ENCODE peak calls at places on chromosome 22, in ten cellular contexts. A is A549, L is adrenal gland, U is transverse colon, I is esophagus squamous epithelium, C is HCT116, P is upper lobe of left lung, W is stomach, J is ovary, G is right lobe of liver. B is an unnamed sample.

GRCh38 chr22:31036671-31037550 is 44.2 kb upstream of the SMTN start:
- DNase-seq in W (no peak), P (no peak), G (no peak), L (no peak), A (no peak), J (peak), U (peak), C (no peak), I (no peak), B (peak)

GRCh38 chr22:25146311-25146710 is 53.3 kb upstream of the CRYBB3 start:
- DNase-seq in A (no peak), L (no peak), G (no peak), U (no peak), J (no peak), I (no peak), W (no peak), P (no peak), C (no peak), B (no peak)

GRCh38 chr22:43643362-43643761 is 168.7 kb downstream of the EFCAB6 start:
- DNase-seq in A (no peak), C (no peak), J (no peak), P (no peak), U (no peak), W (no peak), G (no peak), L (no peak), I (no peak), B (no peak)

GRCh38 chr22:48494256-48494967 is 1333.3 kb downstream of the BRD1 start:
- DNase-seq in J (peak), I (no peak), L (no peak), G (no peak), W (no peak), U (no peak), C (no peak), P (peak), A (no peak), B (no peak)

GRCh38 chr22:29842740-29843139 is 4.7 kb upstream of the ASCC2 start:
- DNase-seq in P (no peak), C (no peak), L (peak), I (no peak), W (no peak), U (no peak), J (no peak), A (peak), G (no peak), B (no peak)

GRCh38 chr22:21734540-21735197 is 925 bp downstream of the YPEL1 start:
- DNase-seq in G (no peak), P (no peak), I (no peak), C (no peak), L (no peak), W (no peak), A (no peak), U (no peak), J (no peak), B (peak)

GRCh38 chr22:45880732-45881523 is 96.0 kb downstream of the WNT7B start:
- DNase-seq in W (no peak), C (no peak), P (peak), G (peak), L (no peak), J (peak), I (no peak), U (no peak), A (no peak), B (no peak)

GRCh38 chr22:39136317-39136716 is 16.2 kb downstream of the CBX7 start:
- DNase-seq in W (no peak), U (no peak), L (no peak), I (no peak), A (no peak), P (no peak), C (no peak), G (no peak), J (no peak), B (no peak)

GRCh38 chr22:25752615-25753214 is 10.7 kb downstream of the MYO18B start:
- DNase-seq in L (no peak), I (no peak), P (peak), W (no peak), C (no peak), J (no peak), U (no peak), A (no peak), G (no peak), B (no peak)

GRCh38 chr22:26679003-26679629 is 21.7 kb downstream of the MIAT start:
- DNase-seq in L (peak), G (peak), W (peak), I (no peak), U (peak), C (peak), A (peak), P (no peak), J (peak), B (peak)

GRCh38 chr22:28019360-28019759 is 100.3 kb upstream of the PITPNB start:
- DNase-seq in A (no peak), U (peak), C (no peak), P (no peak), W (peak), J (peak), L (peak), I (no peak), G (no peak), B (peak)

GRCh38 chr22:28112548-28113043 is 193.5 kb upstream of the PITPNB start:
- DNase-seq in G (no peak), L (peak), P (no peak), J (no peak), U (no peak), W (no peak), A (no peak), I (no peak), C (peak), B (peak)

GRCh38 chr22:46083383-46084350 is 66.7 kb upstream of the PPARA start:
- DNase-seq in W (peak), J (peak), L (peak), U (peak), A (no peak), P (peak), G (peak), C (no peak), I (no peak), B (no peak)

GRCh38 chr22:43910178-43910695 is 13.4 kb upstream of the PNPLA3 start:
- DNase-seq in W (no peak), J (no peak), U (no peak), C (no peak), I (no peak), G (no peak), P (no peak), A (no peak), L (no peak), B (no peak)

GRCh38 chr22:45164217-45165123 is 745 bp downstream of the NUP50 start:
- DNase-seq in W (peak), C (no peak), U (peak), G (peak), L (peak), A (peak), J (peak), I (no peak), P (peak), B (peak)

GRCh38 chr22:46300491-46300890 is 3.8 kb downstream of the GTSE1 start:
- DNase-seq in A (no peak), I (no peak), C (no peak), J (no peak), W (no peak), U (no peak), G (no peak), P (no peak), L (no peak), B (no peak)

GRCh38 chr22:45014658-45015057 is 4.9 kb upstream of the PHF21B start:
- DNase-seq in I (no peak), U (no peak), A (no peak), P (no peak), C (no peak), W (no peak), L (no peak), G (no peak), J (no peak), B (no peak)

GRCh38 chr22:28477556-28477955 is 202.1 kb downstream of the TTC28 start:
- DNase-seq in J (no peak), W (no peak), L (no peak), P (no peak), A (no peak), U (no peak), I (no peak), C (no peak), G (no peak), B (no peak)

GRCh38 chr22:41488076-41488475 is 19.2 kb downstream of the ACO2 start:
- DNase-seq in U (no peak), G (no peak), L (no peak), P (no peak), A (no peak), I (no peak), W (no peak), J (no peak), C (no peak), B (no peak)

GRCh38 chr22:41487037-41487963 is 18.4 kb downstream of the ACO2 start:
- DNase-seq in W (no peak), A (no peak), P (no peak), U (no peak), J (no peak), G (no peak), L (no peak), C (no peak), I (no peak), B (no peak)

GRCh38 chr22:41488596-41489385 is 19.9 kb downstream of the ACO2 start:
- DNase-seq in A (no peak), G (no peak), W (no peak), C (no peak), U (no peak), P (no peak), L (no peak), J (no peak), I (no peak), B (no peak)

DNA sequence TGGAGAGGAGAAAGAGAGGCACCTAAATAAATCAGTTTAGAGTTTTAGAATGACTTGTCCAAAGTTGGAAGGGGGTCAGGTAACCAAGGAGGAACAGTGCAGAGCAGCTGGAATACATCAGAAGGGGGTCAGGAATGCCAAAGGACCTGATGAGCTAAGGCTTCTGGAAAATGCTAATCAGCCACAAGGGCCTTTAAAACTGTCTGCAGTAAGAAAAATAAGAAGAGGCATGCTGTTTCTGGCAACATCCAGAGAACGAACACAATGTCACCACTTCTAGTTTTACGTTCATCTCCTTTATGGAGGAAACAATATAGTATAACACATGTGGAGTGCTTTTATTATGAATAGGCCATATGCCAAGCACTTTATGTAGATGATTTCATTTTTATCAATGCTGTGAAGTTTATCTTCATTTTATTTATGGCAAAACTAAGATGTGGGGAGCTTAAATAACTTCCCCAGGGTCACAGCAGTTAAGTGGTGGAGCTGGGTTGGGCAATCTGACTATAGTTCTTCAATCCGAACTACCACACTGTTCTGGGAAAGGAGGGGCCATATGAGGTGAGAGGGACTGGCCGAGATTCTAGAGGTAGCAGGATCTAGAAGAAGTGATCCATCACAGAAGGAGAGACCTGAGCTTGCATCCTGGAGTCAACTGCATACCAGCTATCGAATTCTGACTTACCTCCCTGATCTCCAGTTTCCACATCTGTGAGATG is 22.6 kb downstream of the ACO2 start:
- DNase-seq in J (no peak), U (no peak), W (no peak), A (no peak), L (no peak), P (no peak), G (no peak), C (no peak), I (no peak), B (no peak)
- TF ChIP-seq POLR2A in J (no peak), U (no peak), W (no peak), A (no peak), L (no peak), P (no peak), G (no peak), C (no peak), I (no peak), B (no peak)

GRCh38 chr22:33728847-33729246 is 191.4 kb downstream of the LARGE1 start:
- DNase-seq in U (no peak), L (no peak), P (no peak), C (no peak), I (no peak), A (no peak), G (no peak), W (no peak), J (no peak), B (no peak)
- TF ChIP-seq POLR2A in U (no peak), L (no peak), P (no peak), C (no peak), I (no peak), A (no peak), G (no peak), W (no peak), J (no peak), B (no peak)

GRCh38 chr22:50531546-50532352 is 1.9 kb upstream of the TYMP start:
- DNase-seq in G (peak), A (no peak), I (no peak), P (peak), J (peak), U (peak), W (peak), L (peak), C (no peak), B (peak)
- TF ChIP-seq POLR2A in G (peak), A (peak), I (no peak), P (peak), J (no peak), U (peak), W (no peak), L (peak), C (no peak), B (no peak)

DNA sequence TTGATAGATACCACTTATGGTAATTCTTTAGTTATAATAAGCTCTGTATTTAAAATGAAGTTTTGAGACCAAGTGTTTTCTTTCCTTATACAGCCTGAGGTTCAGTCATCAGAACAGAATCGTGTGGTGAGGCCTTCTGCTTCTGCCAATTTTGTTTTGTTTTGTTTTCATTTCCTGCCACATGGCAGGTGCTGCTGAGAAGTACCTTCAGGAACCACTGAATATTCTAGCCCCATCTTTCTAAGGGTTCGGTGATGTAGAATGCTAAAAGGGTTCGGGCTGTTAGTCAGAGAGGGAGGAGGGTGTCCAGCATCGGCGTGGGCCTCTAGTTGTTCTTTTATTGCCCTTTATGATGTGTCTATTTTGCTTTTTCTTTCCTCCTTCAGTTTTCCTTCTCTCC is 25.8 kb downstream of the TNRC6B start:
- DNase-seq in A (no peak), W (no peak), U (no peak), C (no peak), P (no peak), I (no peak), J (no peak), G (no peak), L (no peak), B (no peak)
- TF ChIP-seq POLR2A in A (no peak), W (no peak), U (no peak), C (no peak), P (no peak), I (no peak), J (no peak), G (no peak), L (no peak), B (no peak)

DNA sequence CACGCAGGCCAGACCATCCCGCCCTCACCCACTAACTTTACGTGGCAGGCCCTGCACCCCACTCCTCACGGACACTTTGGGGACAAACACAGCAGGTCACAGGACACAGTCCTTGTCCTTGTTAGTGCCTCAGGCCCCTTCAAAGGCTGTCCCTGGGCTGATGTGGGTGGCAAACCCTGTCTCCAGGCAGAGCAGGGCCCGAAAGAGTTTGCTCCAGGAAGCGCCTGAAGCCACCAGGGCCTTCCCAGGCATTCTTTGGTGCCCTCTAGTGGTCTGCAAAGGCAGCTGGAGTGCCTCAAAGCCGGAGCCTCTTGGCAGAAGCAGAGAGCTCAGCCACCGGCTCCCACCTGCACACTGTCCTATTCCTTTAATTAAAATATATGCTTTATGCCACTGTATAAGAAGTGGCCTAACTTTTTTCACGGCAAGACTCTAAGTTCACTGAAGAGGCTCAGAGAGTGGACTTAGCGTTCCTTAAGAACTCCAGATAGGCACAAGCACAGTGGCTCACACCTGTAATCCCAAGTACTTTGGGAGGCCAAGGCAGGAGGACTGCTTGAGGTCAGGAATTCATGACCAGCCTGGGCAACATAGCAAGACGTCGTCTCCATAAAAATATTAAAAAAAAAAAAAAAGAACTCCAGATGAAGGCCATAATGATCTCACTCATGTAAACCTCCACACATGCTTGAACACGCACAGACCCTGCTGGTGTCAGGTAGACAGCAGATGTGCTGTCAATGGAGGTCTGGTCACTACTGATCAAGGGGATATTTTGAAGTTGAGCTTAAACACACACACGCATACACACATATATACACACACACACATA is 11.1 kb downstream of the TXN2 start:
- DNase-seq in W (peak), J (peak), C (peak), G (peak), A (peak), I (no peak), P (no peak), U (peak), L (peak), B (peak)
- TF ChIP-seq POLR2A in W (no peak), J (no peak), C (no peak), G (no peak), A (no peak), I (no peak), P (no peak), U (no peak), L (no peak), B (no peak)

DNA sequence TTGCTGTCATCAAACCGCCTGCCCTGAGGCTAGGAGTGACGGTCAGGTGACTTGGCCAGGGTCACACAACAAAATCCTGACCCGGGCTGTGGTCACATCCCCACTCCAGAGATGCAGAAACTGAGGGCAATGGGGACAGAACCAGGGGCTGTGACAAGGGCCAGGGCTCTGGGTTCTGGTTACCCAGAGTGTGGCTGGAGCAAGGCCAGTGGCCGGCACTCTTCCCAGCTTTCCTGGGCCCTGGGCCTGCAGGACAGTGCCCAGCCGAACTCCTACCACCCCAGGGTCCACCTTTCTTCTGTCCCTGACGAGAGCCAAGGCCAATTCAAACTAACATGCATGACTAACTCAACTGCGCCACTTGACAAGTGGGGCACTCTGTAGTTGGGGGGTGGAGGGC is 35.9 kb downstream of the ARVCF start:
- DNase-seq in U (no peak), G (no peak), J (no peak), I (no peak), W (no peak), L (no peak), A (no peak), C (no peak), P (no peak), B (no peak)
- TF ChIP-seq POLR2A in U (no peak), G (no peak), J (no peak), I (no peak), W (no peak), L (no peak), A (no peak), C (no peak), P (no peak), B (no peak)

GRCh38 chr22:22928666-22929380 is 41.2 kb downstream of the IGLL5 start:
- DNase-seq in G (peak), C (no peak), P (no peak), U (peak), J (no peak), W (peak), I (no peak), A (no peak), L (peak), B (peak)
- TF ChIP-seq POLR2A in G (no peak), C (no peak), P (no peak), U (no peak), J (no peak), W (no peak), I (no peak), A (no peak), L (no peak), B (no peak)

B was measured in NB4.